ENCODE peak calls at places on chromosomes 16 and 17, in six cellular contexts. F is tibial nerve; L is IMR-90; Q is spleen; N is CD8-positive, alpha-beta T cell; D is thyroid gland. A is an unnamed sample. For H3K27me3, the result is how much of the 10 kb centered on the place peaks cover.

GRCh38 chr16:81405702-81406113 is 38.9 kb upstream of the CMIP start:
- DNase-seq in Q (no peak), F (no peak), N (no peak), D (no peak), L (peak), A (no peak)

GRCh38 chr17:57211010-57211411 is 45.3 kb upstream of the MSI2 start:
- DNase-seq in D (no peak), L (no peak), Q (no peak), F (no peak), N (no peak), A (no peak)

GRCh38 chr17:8468988-8469387 is 33.3 kb downstream of the NDEL1 start:
- DNase-seq in D (no peak), L (no peak), Q (no peak), F (no peak), N (no peak), A (no peak)

GRCh38 chr16:76194621-76195015 is 82.6 kb upstream of the CNTNAP4 start:
- DNase-seq in D (no peak), L (no peak), Q (no peak), F (no peak), N (no peak), A (no peak)

GRCh38 chr16:66121466-66121865 is 245.0 kb upstream of the CDH5 start:
- DNase-seq in D (no peak), Q (no peak), F (no peak), L (peak), N (no peak), A (no peak)

GRCh38 chr17:78538033-78538776 is 39.0 kb downstream of the DNAH17 start:
- DNase-seq in L (no peak), Q (peak), N (no peak), D (no peak), F (no peak), A (no peak)

GRCh38 chr17:62950067-62950466 is 16.0 kb upstream of the TANC2 start:
- DNase-seq in F (no peak), D (peak), L (peak), N (no peak), Q (no peak), A (no peak)

GRCh38 chr16:54633943-54634362 is 296.7 kb upstream of the IRX5 start:
- DNase-seq in D (peak), L (no peak), N (no peak), Q (no peak), F (no peak), A (no peak)

GRCh38 chr17:61463068-61463980 is 11.1 kb downstream of the TBX4 start:
- DNase-seq in F (no peak), L (no peak), Q (peak), D (no peak), N (no peak), A (no peak)

DNA sequence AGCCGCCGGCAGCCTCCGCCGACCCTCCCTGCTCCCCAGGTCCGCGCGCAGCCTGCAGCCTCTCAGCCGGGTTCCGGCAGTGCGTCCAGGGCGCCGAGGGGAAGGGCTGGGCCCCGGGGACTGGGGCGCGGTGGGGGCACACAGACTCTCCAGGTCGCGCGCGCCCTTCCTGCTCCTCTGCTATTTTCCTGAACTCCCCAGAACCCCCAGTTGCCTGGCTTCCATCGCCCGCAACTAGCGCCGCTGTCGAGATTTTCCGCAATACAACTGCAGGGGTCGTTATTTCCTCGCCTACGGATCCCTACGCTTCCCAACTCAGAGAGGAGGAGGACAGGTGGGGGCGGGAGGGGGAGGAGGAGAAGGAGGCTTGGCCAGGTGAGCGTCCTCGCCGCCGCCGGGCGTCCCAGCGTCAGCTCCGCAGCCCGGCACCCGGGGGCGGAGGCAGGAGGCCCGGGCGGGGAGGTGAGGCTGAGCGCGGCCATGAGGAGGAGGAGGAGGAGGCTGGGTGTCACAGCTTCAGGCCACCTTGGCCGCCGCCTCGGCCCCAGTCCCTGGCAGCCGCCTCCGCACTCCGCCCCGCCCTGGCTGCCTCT is at the start of gene CA10:
- DNase-seq in F (no peak), D (no peak), Q (no peak), L (no peak), N (no peak), A (no peak)
- TF ChIP-seq CTCF in F (no peak), D (no peak), Q (no peak), L (no peak), N (no peak), A (no peak)

GRCh38 chr16:1338119-1338730 is 4.8 kb downstream of the BAIAP3 start:
- DNase-seq in Q (no peak), F (no peak), N (peak), L (no peak), D (peak), A (no peak)

GRCh38 chr16:1336619-1337018 is 3.2 kb downstream of the BAIAP3 start:
- DNase-seq in D (no peak), F (no peak), N (no peak), Q (no peak), L (no peak), A (no peak)

GRCh38 chr16:1340730-1341494 is 7.5 kb downstream of the BAIAP3 start:
- DNase-seq in Q (no peak), F (no peak), N (no peak), L (no peak), D (no peak), A (no peak)

GRCh38 chr16:1337486-1337885 is 4.0 kb downstream of the BAIAP3 start:
- DNase-seq in N (no peak), L (no peak), F (no peak), D (no peak), Q (no peak), A (no peak)

DNA sequence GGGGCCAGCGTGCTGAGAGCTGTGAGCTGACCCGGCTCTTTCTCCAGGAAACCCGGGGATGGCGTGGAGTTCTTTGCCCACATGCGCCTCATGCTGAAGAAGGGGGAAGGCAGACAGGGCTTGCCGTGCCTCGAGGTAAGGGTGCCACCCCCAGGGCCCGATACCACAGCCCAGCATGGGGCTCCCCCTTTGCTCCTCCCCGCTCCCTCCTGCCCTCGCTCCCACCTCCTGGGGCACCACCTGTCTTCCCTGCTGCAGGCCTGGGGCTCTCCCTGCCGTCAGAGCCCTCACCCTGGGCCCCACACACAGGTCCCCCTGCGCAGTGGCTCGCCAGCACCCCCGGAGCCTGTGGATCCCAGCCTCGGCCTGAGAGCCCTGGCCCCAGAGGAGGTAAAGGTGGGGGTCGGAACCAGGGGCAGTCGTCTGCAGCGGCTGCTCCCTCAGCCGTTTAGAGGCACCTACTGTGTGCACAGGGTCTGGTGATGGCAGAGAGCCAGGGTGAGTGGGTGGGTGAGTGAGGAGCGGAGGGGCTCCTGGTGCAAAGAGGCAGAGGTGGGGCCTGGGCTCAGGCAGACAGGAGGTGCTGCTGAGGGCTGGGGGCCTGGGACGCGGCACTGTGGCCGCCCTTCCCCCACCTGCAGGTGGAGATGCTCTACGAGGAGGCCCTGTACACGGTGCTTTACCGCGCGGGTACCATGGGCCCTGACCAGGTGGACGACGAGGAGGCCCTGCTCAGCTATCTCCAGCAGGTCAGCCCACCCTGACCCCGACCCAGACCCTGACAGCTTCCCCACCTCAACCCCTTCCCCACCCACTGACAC is 5.6 kb downstream of the BAIAP3 start:
- DNase-seq in Q (no peak), D (no peak), N (no peak), F (no peak), L (no peak), A (no peak)
- H3K27me3 ChIP-seq in Q (under half), D (under half), N (under half), F (half or more), L (under half), A (under half)

GRCh38 chr16:68272501-68273209 is 8.3 kb downstream of the SLC7A6 start:
- DNase-seq in N (peak), Q (no peak), L (no peak), D (peak), F (no peak), A (peak)

GRCh38 chr16:68275611-68276191 is 11.4 kb downstream of the SLC7A6 start:
- DNase-seq in Q (no peak), F (no peak), L (no peak), D (no peak), N (peak), A (peak)

GRCh38 chr16:68274441-68274840 is 10.1 kb downstream of the SLC7A6 start:
- DNase-seq in D (no peak), L (no peak), N (no peak), F (no peak), Q (no peak), A (no peak)

GRCh38 chr16:68273459-68273858 is 9.1 kb downstream of the SLC7A6 start:
- DNase-seq in Q (no peak), L (no peak), D (no peak), N (no peak), F (no peak), A (no peak)

GRCh38 chr16:68273896-68274295 is 9.6 kb downstream of the SLC7A6 start:
- DNase-seq in F (no peak), D (no peak), Q (no peak), N (no peak), L (no peak), A (no peak)
- H3K27ac ChIP-seq in F (no peak), D (no peak), Q (peak), N (peak), L (no peak), A (peak)

GRCh38 chr16:30526823-30527634 is 663 bp upstream of the ZNF768 start:
- DNase-seq in D (peak), Q (peak), L (peak), F (peak), N (peak), A (peak)
- TF ChIP-seq CTCF in D (peak), Q (peak), L (peak), F (peak), N (no peak), A (peak)

DNA sequence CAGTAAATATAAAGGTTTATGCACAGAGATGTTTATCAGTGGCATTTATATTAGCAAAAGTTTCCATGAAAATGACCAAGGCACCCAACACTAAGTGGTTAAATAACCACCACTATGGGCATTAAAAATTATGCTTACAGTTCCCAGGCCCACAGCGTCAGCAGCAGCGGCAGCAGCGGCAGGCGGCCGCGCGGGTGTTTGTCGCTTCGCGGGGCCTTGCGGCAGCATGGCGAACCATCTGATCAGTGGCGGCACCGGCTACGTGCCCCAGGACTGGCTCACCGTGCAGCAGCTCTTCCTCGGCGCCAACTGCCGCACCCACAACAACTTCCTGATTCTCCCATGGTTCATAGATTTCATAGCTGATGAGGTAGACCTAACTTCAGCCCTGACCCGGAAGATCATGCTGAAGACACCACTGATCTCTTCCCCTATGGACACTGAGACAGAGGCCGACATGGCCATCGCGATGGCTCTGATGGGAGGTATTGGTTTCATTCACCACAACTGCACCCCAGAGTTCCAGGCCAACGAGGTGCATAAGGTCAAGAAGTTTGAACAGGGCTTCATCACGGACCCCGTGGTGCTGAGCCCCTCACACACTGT is 71.0 kb downstream of the GRIN2A start:
- DNase-seq in L (no peak), F (no peak), N (no peak), D (no peak), Q (no peak), A (no peak)
- H3K27me3 ChIP-seq in L (under half), F (under half), N (under half), D (under half), Q (under half), A (under half)

GRCh38 chr16:23113185-23113584 is 36.1 kb downstream of the USP31 start:
- DNase-seq in L (no peak), Q (no peak), F (no peak), N (no peak), D (no peak), A (no peak)

GRCh38 chr16:23107878-23108277 is 41.4 kb downstream of the USP31 start:
- DNase-seq in F (no peak), L (no peak), Q (no peak), D (peak), N (no peak), A (no peak)

GRCh38 chr16:23107117-23107516 is 42.1 kb downstream of the USP31 start:
- DNase-seq in L (no peak), N (no peak), Q (no peak), F (no peak), D (no peak), A (no peak)

GRCh38 chr16:23114131-23114904 is 34.9 kb downstream of the USP31 start:
- DNase-seq in N (no peak), F (no peak), D (peak), L (no peak), Q (no peak), A (no peak)

DNA sequence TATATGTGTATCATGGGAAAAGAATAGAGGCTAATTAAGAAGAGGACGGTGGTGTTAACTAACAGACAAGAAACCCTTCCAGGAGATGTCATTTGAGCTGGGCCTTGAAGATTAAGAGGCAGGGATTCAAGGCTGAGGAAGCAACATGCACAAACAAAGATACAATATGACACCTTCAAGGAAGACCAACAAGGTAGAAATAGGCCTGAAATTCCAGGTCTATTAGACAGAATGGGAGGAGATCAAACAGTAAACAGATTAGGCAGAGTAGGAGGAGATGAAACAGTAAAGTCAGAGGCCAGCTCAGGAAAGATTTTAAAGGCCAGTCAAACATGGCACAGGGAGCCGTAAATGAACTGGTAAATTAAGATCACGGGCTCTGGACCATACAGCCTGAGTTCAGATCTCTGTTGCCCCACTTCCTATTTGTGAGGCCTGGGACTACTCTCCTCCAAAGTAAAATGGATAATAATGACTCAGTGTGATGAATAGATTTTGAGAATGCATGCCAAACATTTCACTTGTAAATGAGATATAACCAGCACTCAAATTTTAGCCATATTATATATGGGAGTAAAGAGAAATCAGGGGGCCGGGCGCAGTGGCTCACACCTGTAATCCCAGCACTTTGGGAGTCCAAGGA is 38.9 kb downstream of the USP31 start:
- DNase-seq in N (no peak), L (no peak), F (no peak), D (no peak), Q (no peak), A (no peak)
- H3K27ac ChIP-seq in N (no peak), L (no peak), F (no peak), D (no peak), Q (no peak), A (no peak)

DNA sequence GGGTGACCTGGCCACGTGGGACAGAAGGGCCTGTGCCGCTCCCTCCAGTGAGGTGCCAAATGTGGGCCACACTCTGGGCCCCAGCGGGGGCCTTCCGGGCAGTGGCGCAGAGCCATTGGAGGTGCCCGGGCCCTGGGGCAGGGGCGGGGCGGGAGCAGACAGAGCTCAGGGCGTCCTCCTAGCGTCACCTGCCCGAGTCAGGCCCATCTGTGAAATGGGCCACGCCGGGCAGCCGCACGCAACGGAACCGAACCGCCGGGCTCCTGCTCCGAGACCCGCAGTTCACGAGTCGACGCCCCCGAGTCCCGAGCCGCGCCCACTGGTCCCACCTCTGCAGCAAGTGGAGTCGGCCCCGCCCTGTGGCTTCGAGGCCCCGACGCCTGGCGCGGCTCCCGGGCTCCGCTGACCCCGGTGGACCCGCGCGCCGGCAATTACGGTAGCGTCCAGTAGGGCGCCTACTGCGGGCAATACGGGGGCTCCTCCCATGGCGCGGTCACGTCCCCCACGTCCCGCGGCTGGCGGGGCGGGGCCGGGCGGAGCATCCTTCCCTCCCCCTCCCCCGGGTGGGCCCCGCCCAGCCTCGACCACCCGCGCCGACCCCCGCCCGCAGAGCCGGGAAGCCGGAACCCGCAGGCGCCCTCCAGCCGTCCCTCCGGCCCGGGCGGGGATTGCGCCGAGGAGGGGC is 1.9 kb downstream of the SLC16A3 start:
- DNase-seq in Q (peak), N (peak), D (peak), F (peak), L (peak), A (no peak)
- TF ChIP-seq CTCF in Q (peak), N (no peak), D (peak), F (peak), L (peak), A (no peak)

GRCh38 chr16:77844801-77845200 is 56.4 kb downstream of the VAT1L start:
- DNase-seq in Q (no peak), L (no peak), N (no peak), D (no peak), F (no peak), A (no peak)

GRCh38 chr16:77842468-77842867 is 54.1 kb downstream of the VAT1L start:
- DNase-seq in F (no peak), D (no peak), Q (no peak), L (no peak), N (no peak), A (no peak)

GRCh38 chr16:77840623-77841274 is 52.4 kb downstream of the VAT1L start:
- DNase-seq in N (no peak), F (no peak), D (no peak), L (peak), Q (no peak), A (no peak)

GRCh38 chr16:77841275-77841640 is 52.9 kb downstream of the VAT1L start:
- DNase-seq in D (no peak), N (no peak), Q (no peak), L (no peak), F (no peak), A (no peak)

GRCh38 chr16:77843412-77843811 is 55.0 kb downstream of the VAT1L start:
- DNase-seq in L (no peak), N (no peak), F (no peak), Q (no peak), D (no peak), A (no peak)
- H3K27me3 ChIP-seq in L (under half), N (under half), F (under half), Q (under half), D (under half), A (under half)

GRCh38 chr16:71255721-71256120 is 25.2 kb upstream of the HYDIN start:
- DNase-seq in D (no peak), F (no peak), Q (no peak), L (no peak), N (no peak), A (no peak)
- H3K27ac ChIP-seq in D (no peak), F (no peak), Q (no peak), L (no peak), N (no peak), A (no peak)

A was measured in CD4-positive, alpha-beta T cell.